ENCODE peak calls at places on chromosomes 5 and 9, in ten cellular contexts. B is AG10803, Q is GM23338, S is fibroblast of pulmonary artery, N is NB4, Y is H9, X is IMR-90, O is esophagus squamous epithelium, A is astrocyte of the cerebellum, P is lower lobe of right lung. L is an unnamed sample.

GRCh38 chr9:134053401-134053871 is 14.4 kb downstream of the BRD3 start:
- DNase-seq in B (no peak), Q (no peak), S (no peak), N (no peak), Y (no peak), X (no peak), O (no peak), A (no peak), P (peak; percentile 43), L (no peak)

GRCh38 chr5:92265804-92266203 is 882.7 kb upstream of the ARRDC3 start:
- DNase-seq in B (no peak), Q (no peak), S (no peak), N (no peak), Y (no peak), X (no peak), O (no peak), A (no peak), P (no peak), L (no peak)

GRCh38 chr5:81397169-81397568 is 3.2 kb upstream of the ACOT12 start:
- DNase-seq in B (peak; percentile 40), Q (no peak), S (peak; percentile 67), N (no peak), Y (no peak), X (peak; percentile 33), O (no peak), A (no peak), P (no peak), L (peak; percentile 30)

GRCh38 chr9:86072393-86073016 is 26.9 kb downstream of the GOLM1 start:
- DNase-seq in B (peak; percentile 44), Q (no peak), S (no peak), N (no peak), Y (no peak), X (peak; percentile 58), O (no peak), A (no peak), P (no peak), L (peak; percentile 8)

GRCh38 chr5:178762960-178763359 is 32.5 kb upstream of the ZNF354A start:
- DNase-seq in B (no peak), Q (no peak), S (no peak), N (no peak), Y (no peak), X (no peak), O (no peak), A (no peak), P (no peak), L (no peak)

GRCh38 chr5:158513490-158514301 is 586.0 kb downstream of the EBF1 start:
- DNase-seq in B (peak; percentile 40), Q (no peak), S (peak; percentile 6), N (no peak), Y (no peak), X (no peak), O (no peak), A (peak; percentile 38), P (no peak), L (no peak)

GRCh38 chr9:131724678-131725077 is 15.2 kb downstream of the RAPGEF1 start:
- DNase-seq in B (no peak), Q (no peak), S (no peak), N (peak; percentile 69), Y (no peak), X (no peak), O (no peak), A (no peak), P (no peak), L (no peak)

GRCh38 chr5:167552356-167552755 is 739.1 kb upstream of the WWC1 start:
- DNase-seq in B (no peak), Q (no peak), S (no peak), N (no peak), Y (no peak), X (no peak), O (no peak), A (no peak), P (no peak), L (no peak)

GRCh38 chr5:178340187-178340586 is 107.6 kb upstream of the PHYKPL start:
- DNase-seq in B (no peak), Q (no peak), S (no peak), N (peak; percentile 86), Y (no peak), X (no peak), O (no peak), A (no peak), P (no peak), L (no peak)

GRCh38 chr9:120528834-120529233 is 51.1 kb downstream of the CDK5RAP2 start:
- DNase-seq in B (no peak), Q (peak; percentile 15), S (no peak), N (no peak), Y (peak; percentile 64), X (no peak), O (no peak), A (no peak), P (no peak), L (no peak)

GRCh38 chr5:134523543-134524136 is 1.8 kb upstream of the JADE2 start:
- DNase-seq in B (no peak), Q (no peak), S (no peak), N (no peak), Y (no peak), X (no peak), O (no peak), A (no peak), P (no peak), L (no peak)

GRCh38 chr5:68661237-68661636 is 432.6 kb upstream of the SLC30A5 start:
- DNase-seq in B (peak; percentile 26), Q (peak; percentile 69), S (peak; percentile 41), N (peak; percentile 34), Y (peak; percentile 60), X (peak; percentile 22), O (no peak), A (no peak), P (no peak), L (peak; percentile 43)
- TF ChIP-seq CTCF in B (peak; percentile 51), Q (peak; percentile 74), S (peak; percentile 53), N (peak; percentile 51), Y (peak; percentile 76), X (peak; percentile 32), O (no peak), A (peak; percentile 34), P (peak; percentile 12), L (peak; percentile 68)

GRCh38 chr5:154940375-154940771 is 500 bp upstream of the MRPL22 start:
- DNase-seq in B (no peak), Q (no peak), S (no peak), N (no peak), Y (no peak), X (no peak), O (no peak), A (no peak), P (no peak), L (no peak)

GRCh38 chr5:154937718-154938466 is at the start of gene GEMIN5:
- DNase-seq in B (peak; percentile 77), Q (peak; percentile 97), S (peak; percentile 85), N (peak; percentile 94), Y (peak; percentile 93), X (peak; percentile 78), O (peak; percentile 10), A (peak; percentile 59), P (peak; percentile 91), L (peak; percentile 71)

GRCh38 chr5:154944716-154945115 is 3.8 kb downstream of the MRPL22 start:
- DNase-seq in B (no peak), Q (no peak), S (no peak), N (no peak), Y (no peak), X (no peak), O (no peak), A (no peak), P (no peak), L (no peak)

GRCh38 chr5:154943527-154943926 is 2.7 kb downstream of the MRPL22 start:
- DNase-seq in B (no peak), Q (no peak), S (no peak), N (no peak), Y (no peak), X (no peak), O (no peak), A (no peak), P (no peak), L (no peak)

GRCh38 chr5:154940772-154941620 is at the start of gene MRPL22:
- DNase-seq in B (peak; percentile 93), Q (peak; percentile 96), S (peak; percentile 96), N (peak; percentile 95), Y (peak; percentile 93), X (peak; percentile 93), O (peak; percentile 59), A (peak; percentile 83), P (peak; percentile 95), L (peak; percentile 91)
- TF ChIP-seq CTCF in B (no peak), Q (no peak), S (no peak), N (no peak), Y (no peak), X (no peak), O (no peak), A (no peak), P (no peak), L (peak; percentile 54)

GRCh38 chr9:34562136-34562745 is 27.3 kb downstream of the CNTFR start:
- DNase-seq in B (no peak), Q (peak; percentile 77), S (no peak), N (peak; percentile 62), Y (no peak), X (no peak), O (no peak), A (no peak), P (no peak), L (no peak)
- TF ChIP-seq CTCF in B (peak; percentile 49), Q (peak; percentile 86), S (peak; percentile 55), N (peak; percentile 99), Y (peak; percentile 91), X (peak; percentile 33), O (no peak), A (peak; percentile 45), P (peak; percentile 39), L (peak; percentile 80)

GRCh38 chr5:53318303-53318702 is 162.1 kb upstream of the FST start:
- DNase-seq in B (no peak), Q (peak; percentile 73), S (no peak), N (no peak), Y (no peak), X (no peak), O (no peak), A (no peak), P (no peak), L (no peak)
- TF ChIP-seq CTCF in B (no peak), Q (peak; percentile 64), S (no peak), N (no peak), Y (peak; percentile 73), X (no peak), O (no peak), A (no peak), P (no peak), L (peak; percentile 14)

GRCh38 chr9:128150594-128151342 is 1.5 kb downstream of the LCN2 start:
- DNase-seq in B (no peak), Q (peak; percentile 91), S (no peak), N (peak; percentile 43), Y (peak; percentile 87), X (no peak), O (no peak), A (no peak), P (peak; percentile 55), L (no peak)
- TF ChIP-seq CTCF in B (peak; percentile 11), Q (peak; percentile 83), S (peak; percentile 19), N (peak; percentile 65), Y (peak; percentile 80), X (peak; percentile 15), O (no peak), A (peak; percentile 28), P (no peak), L (peak; percentile 46)

L was measured in HFFc6.